ENCODE peak calls at places on chromosome 3, in four cellular contexts. E, O, A and F are unnamed samples.

GRCh38 chr3:120449701-120450216 is 1.0 kb downstream of the FSTL1 start:
- DNase-seq in E (no peak), O (no peak), A (no peak), F (no peak)

GRCh38 chr3:186517218-186517617 is 27.0 kb downstream of the CRYGS start:
- DNase-seq in E (no peak), O (no peak), A (no peak), F (no peak)

GRCh38 chr3:143510601-143511000 is 337.7 kb downstream of the SLC9A9 start:
- DNase-seq in E (no peak), O (no peak), A (no peak), F (no peak)

GRCh38 chr3:128385080-128385832 is 81.4 kb downstream of the DNAJB8 start:
- DNase-seq in E (no peak), O (no peak), A (no peak), F (no peak)

GRCh38 chr3:155078959-155079794 is 942 bp upstream of the MME start:
- DNase-seq in E (no peak), O (no peak), A (no peak), F (no peak)

GRCh38 chr3:143226678-143227291 is 107.2 kb downstream of the CHST2 start:
- DNase-seq in E (no peak), O (no peak), A (no peak), F (no peak)

GRCh38 chr3:187016639-187017345 is 86.5 kb downstream of the ST6GAL1 start:
- DNase-seq in E (no peak), O (no peak), A (no peak), F (no peak)

GRCh38 chr3:170233532-170233931 is 11.3 kb downstream of the PRKCI start:
- DNase-seq in E (no peak), O (no peak), A (no peak), F (no peak)

GRCh38 chr3:157417247-157417646 is 19.4 kb upstream of the PTX3 start:
- DNase-seq in E (no peak), O (no peak), A (no peak), F (no peak)

GRCh38 chr3:16697437-16698258 is 92.4 kb upstream of the DAZL start:
- DNase-seq in E (no peak), O (no peak), A (no peak), F (no peak)

GRCh38 chr3:170054204-170054603 is 16.4 kb downstream of the GPR160 start:
- DNase-seq in E (no peak), O (no peak), A (no peak), F (no peak)

GRCh38 chr3:41207355-41207754 is 8.1 kb downstream of the CTNNB1 start:
- DNase-seq in E (no peak), O (no peak), A (no peak), F (no peak)

GRCh38 chr3:123790254-123791072 is 93.7 kb downstream of the MYLK start:
- DNase-seq in E (no peak), O (no peak), A (no peak), F (no peak)

GRCh38 chr3:71742621-71743020 is 11.0 kb upstream of the GPR27 start:
- DNase-seq in E (no peak), O (no peak), A (no peak), F (no peak)

GRCh38 chr3:45234250-45234649 is 8.2 kb upstream of the TMEM158 start:
- DNase-seq in E (no peak), O (no peak), A (no peak), F (no peak)